ENCODE peak calls at places on chromosomes 13 and 19, in four cellular contexts. One of them, this sample, is unnamed.

GRCh38 chr13:23960566-23961156 is 63.4 kb upstream of the C1QTNF9B start:
- DNase-seq in IMR-90: peak; percentile 60
- DNase-seq in neuronal stem cell: peak; percentile 23
- DNase-seq in mesendoderm: peak; percentile 67
- DNase-seq in this sample: peak; percentile 63

GRCh38 chr13:50215389-50215788 is 200.1 kb downstream of the KCNRG start:
- DNase-seq in IMR-90: no peak
- DNase-seq in neuronal stem cell: no peak
- DNase-seq in mesendoderm: no peak
- DNase-seq in this sample: no peak

GRCh38 chr13:51849145-51850101 is 4.4 kb upstream of the TMEM272 start:
- DNase-seq in IMR-90: peak; percentile 30
- DNase-seq in neuronal stem cell: peak; percentile 40
- DNase-seq in mesendoderm: peak; percentile 90
- DNase-seq in this sample: peak; percentile 84

GRCh38 chr19:1294688-1295087 is 9.0 kb downstream of the EFNA2 start:
- DNase-seq in IMR-90: no peak
- DNase-seq in neuronal stem cell: no peak
- DNase-seq in mesendoderm: no peak
- DNase-seq in this sample: no peak

GRCh38 chr13:24627864-24628418 is 52.3 kb upstream of the ATP12A start:
- DNase-seq in IMR-90: no peak
- DNase-seq in neuronal stem cell: no peak
- DNase-seq in mesendoderm: peak; percentile 51
- DNase-seq in this sample: no peak

GRCh38 chr13:99366075-99366987 is 59.1 kb upstream of the GPR183 start:
- DNase-seq in IMR-90: no peak
- DNase-seq in neuronal stem cell: no peak
- DNase-seq in mesendoderm: no peak
- DNase-seq in this sample: no peak

GRCh38 chr13:106275441-106276032 is 259.9 kb downstream of the EFNB2 start:
- DNase-seq in IMR-90: no peak
- DNase-seq in neuronal stem cell: no peak
- DNase-seq in mesendoderm: no peak
- DNase-seq in this sample: no peak

GRCh38 chr19:39704181-39705044 is at the start of gene LGALS14:
- DNase-seq in IMR-90: no peak
- DNase-seq in neuronal stem cell: no peak
- DNase-seq in mesendoderm: peak; percentile 21
- DNase-seq in this sample: no peak

GRCh38 chr13:77697208-77698103 is at the start of gene SLAIN1:
- DNase-seq in IMR-90: peak; percentile 5
- DNase-seq in neuronal stem cell: peak; percentile 85
- DNase-seq in mesendoderm: peak; percentile 89
- DNase-seq in this sample: peak; percentile 26

GRCh38 chr19:45927565-45928261 is 13.1 kb upstream of the NANOS2 start:
- DNase-seq in IMR-90: peak; percentile 84
- DNase-seq in neuronal stem cell: peak; percentile 93
- DNase-seq in mesendoderm: peak; percentile 98
- DNase-seq in this sample: peak; percentile 84

GRCh38 chr19:45920458-45920857 is 5.9 kb upstream of the NANOS2 start:
- DNase-seq in IMR-90: no peak
- DNase-seq in neuronal stem cell: no peak
- DNase-seq in mesendoderm: no peak
- DNase-seq in this sample: no peak

GRCh38 chr19:45929247-45929646 is 14.7 kb upstream of the NANOS2 start:
- DNase-seq in IMR-90: no peak
- DNase-seq in neuronal stem cell: no peak
- DNase-seq in mesendoderm: no peak
- DNase-seq in this sample: no peak

GRCh38 chr19:45922281-45922680 is 7.7 kb upstream of the NANOS2 start:
- DNase-seq in IMR-90: no peak
- DNase-seq in neuronal stem cell: no peak
- DNase-seq in mesendoderm: peak; percentile 91
- DNase-seq in this sample: peak; percentile 28

GRCh38 chr19:45924891-45925447 is 10.4 kb upstream of the NANOS2 start:
- DNase-seq in IMR-90: no peak
- DNase-seq in neuronal stem cell: no peak
- DNase-seq in mesendoderm: peak; percentile 27
- DNase-seq in this sample: no peak
- H3K27ac ChIP-seq in IMR-90: no peak overlapping the region
- H3K27ac ChIP-seq in neuronal stem cell: no peak overlapping the region
- H3K27ac ChIP-seq in mesendoderm: no peak overlapping the region
- H3K27ac ChIP-seq in this sample: no peak overlapping the region

GRCh38 chr19:10292789-10293636 is 3.3 kb downstream of the ICAM5 start:
- DNase-seq in IMR-90: no peak
- DNase-seq in neuronal stem cell: no peak
- DNase-seq in mesendoderm: peak; percentile 44
- DNase-seq in this sample: no peak

GRCh38 chr19:10290876-10291553 is 1.3 kb downstream of the ICAM5 start:
- DNase-seq in IMR-90: peak; percentile 54
- DNase-seq in neuronal stem cell: no peak
- DNase-seq in mesendoderm: peak; percentile 60
- DNase-seq in this sample: peak; percentile 68

GRCh38 chr19:10292206-10292788 is 2.5 kb downstream of the ICAM5 start:
- DNase-seq in IMR-90: peak; percentile 78
- DNase-seq in neuronal stem cell: peak; percentile 77
- DNase-seq in mesendoderm: peak; percentile 89
- DNase-seq in this sample: peak; percentile 76

GRCh38 chr19:10290439-10290875 is 705 bp downstream of the ICAM5 start:
- DNase-seq in IMR-90: peak; percentile 7
- DNase-seq in neuronal stem cell: no peak
- DNase-seq in mesendoderm: peak; percentile 21
- DNase-seq in this sample: no peak

DNA sequence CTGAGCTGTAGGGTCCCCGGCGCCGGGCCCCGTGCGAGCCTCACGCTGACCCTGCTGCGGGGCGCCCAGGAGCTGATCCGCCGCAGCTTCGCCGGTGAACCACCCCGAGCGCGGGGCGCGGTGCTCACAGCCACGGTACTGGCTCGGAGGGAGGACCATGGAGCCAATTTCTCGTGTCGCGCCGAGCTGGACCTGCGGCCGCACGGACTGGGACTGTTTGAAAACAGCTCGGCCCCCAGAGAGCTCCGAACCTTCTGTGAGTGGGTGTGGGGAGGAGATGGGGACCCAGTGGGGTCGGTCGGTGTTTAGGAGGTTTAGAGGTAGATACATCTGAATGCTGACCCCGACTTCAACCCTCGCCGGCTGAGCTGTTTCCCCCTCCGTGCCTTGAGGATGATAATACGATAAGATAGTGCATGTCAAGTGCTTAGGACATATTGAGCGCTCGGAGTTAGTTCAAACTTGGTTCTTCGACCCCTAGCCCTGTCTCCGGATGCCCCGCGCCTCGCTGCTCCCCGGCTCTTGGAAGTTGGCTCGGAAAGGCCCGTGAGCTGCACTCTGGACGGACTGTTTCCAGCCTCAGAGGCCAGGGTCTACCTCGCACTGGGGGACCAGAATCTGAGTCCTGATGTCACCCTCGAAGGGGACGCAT is 1.9 kb downstream of the ICAM5 start:
- DNase-seq in IMR-90: peak; percentile 10
- DNase-seq in neuronal stem cell: no peak
- DNase-seq in mesendoderm: no peak
- DNase-seq in this sample: no peak
- H2BK15ac ChIP-seq in IMR-90: peak overlapping the region; percentile 31
- H2BK15ac ChIP-seq in neuronal stem cell: peak overlapping the region; percentile 18
- H2BK15ac ChIP-seq in mesendoderm: no peak overlapping the region
- H2BK15ac ChIP-seq in this sample: peak overlapping the region; percentile 52

GRCh38 chr19:13116282-13117175 is at the start of gene TRMT1:
- DNase-seq in IMR-90: peak; percentile 91
- DNase-seq in neuronal stem cell: peak; percentile 89
- DNase-seq in mesendoderm: peak; percentile 97
- DNase-seq in this sample: peak; percentile 95
- H3K4ac ChIP-seq in IMR-90: peak within 1 kb of the TSS; percentile 90
- H3K4ac ChIP-seq in neuronal stem cell: no peak within 1 kb of the TSS
- H3K4ac ChIP-seq in mesendoderm: no peak within 1 kb of the TSS
- H3K4ac ChIP-seq in this sample: peak within 1 kb of the TSS; percentile 57

GRCh38 chr13:111216166-111216960 is 101.3 kb downstream of the ARHGEF7 start:
- DNase-seq in IMR-90: peak; percentile 27
- DNase-seq in neuronal stem cell: peak; percentile 46
- DNase-seq in mesendoderm: peak; percentile 73
- DNase-seq in this sample: peak; percentile 53
- H3K27ac ChIP-seq in IMR-90: no peak overlapping the region
- H3K27ac ChIP-seq in neuronal stem cell: no peak overlapping the region
- H3K27ac ChIP-seq in mesendoderm: no peak overlapping the region
- H3K27ac ChIP-seq in this sample: no peak overlapping the region

GRCh38 chr13:113855012-113855921 is 8.6 kb downstream of the GAS6 start:
- DNase-seq in IMR-90: no peak
- DNase-seq in neuronal stem cell: no peak
- DNase-seq in mesendoderm: no peak
- DNase-seq in this sample: no peak

GRCh38 chr13:113856716-113857065 is 7.2 kb downstream of the GAS6 start:
- DNase-seq in IMR-90: peak; percentile 78
- DNase-seq in neuronal stem cell: no peak
- DNase-seq in mesendoderm: no peak
- DNase-seq in this sample: peak; percentile 76

GRCh38 chr13:113859311-113860050 is 4.4 kb downstream of the GAS6 start:
- DNase-seq in IMR-90: no peak
- DNase-seq in neuronal stem cell: no peak
- DNase-seq in mesendoderm: no peak
- DNase-seq in this sample: no peak

GRCh38 chr13:113855931-113856715 is 7.8 kb downstream of the GAS6 start:
- DNase-seq in IMR-90: no peak
- DNase-seq in neuronal stem cell: no peak
- DNase-seq in mesendoderm: no peak
- DNase-seq in this sample: no peak

DNA sequence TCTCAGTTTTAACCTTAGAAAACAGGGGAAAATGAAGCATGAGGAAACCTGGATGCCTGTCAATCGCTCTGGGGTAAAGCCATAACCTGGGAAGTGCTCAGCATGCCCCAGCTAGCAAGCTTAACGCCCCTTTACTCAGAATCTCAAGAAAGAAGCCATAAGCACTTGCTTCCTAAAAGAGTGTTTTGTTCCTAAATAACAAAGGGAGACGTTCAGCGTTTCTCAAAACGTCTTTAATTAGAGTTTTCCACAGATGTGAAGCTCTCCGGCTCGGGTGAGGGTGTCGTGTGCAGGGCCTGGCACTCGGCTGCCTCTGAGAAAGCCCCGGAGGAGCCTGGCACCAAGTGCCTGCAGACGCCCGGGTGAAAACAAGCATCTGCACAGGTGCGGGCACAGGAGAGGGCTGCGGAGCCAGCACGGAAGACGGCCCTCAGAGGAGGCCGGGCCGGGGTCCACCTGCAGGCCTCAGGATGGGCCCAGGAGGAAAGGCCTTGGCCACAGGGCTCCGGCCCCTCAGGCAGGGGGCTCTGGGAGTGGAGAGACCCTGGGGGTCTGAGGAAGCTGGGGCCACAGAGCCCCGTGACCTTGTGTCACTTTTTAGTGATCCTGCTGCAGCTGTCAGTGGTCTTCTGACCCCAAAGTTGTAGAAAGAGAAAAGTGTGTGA is 6.2 kb downstream of the GAS6 start:
- DNase-seq in IMR-90: no peak
- DNase-seq in neuronal stem cell: no peak
- DNase-seq in mesendoderm: no peak
- DNase-seq in this sample: no peak
- H2BK15ac ChIP-seq in IMR-90: no peak overlapping the region
- H2BK15ac ChIP-seq in neuronal stem cell: no peak overlapping the region
- H2BK15ac ChIP-seq in mesendoderm: no peak overlapping the region
- H2BK15ac ChIP-seq in this sample: no peak overlapping the region

DNA sequence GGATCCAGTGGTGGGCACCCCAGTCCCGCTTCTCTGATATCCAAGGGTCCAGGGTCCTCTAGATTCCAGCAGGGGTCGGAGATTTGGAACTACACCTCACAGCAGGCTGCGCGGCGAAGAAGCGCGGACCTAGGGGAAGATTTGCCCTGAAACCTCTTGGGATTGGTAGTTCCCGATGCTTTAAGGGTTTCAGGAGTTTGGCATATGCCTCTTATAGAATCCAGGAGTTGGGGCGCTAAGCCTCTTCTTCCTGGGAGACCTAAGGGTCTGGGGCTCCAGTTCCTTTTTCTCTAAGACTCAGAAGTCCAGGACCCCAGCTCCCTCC is 349 bp downstream of the BCL2L12 start:
- DNase-seq in IMR-90: no peak
- DNase-seq in neuronal stem cell: no peak
- DNase-seq in mesendoderm: no peak
- DNase-seq in this sample: no peak
- H3K4ac ChIP-seq in IMR-90: peak overlapping the region; percentile 4
- H3K4ac ChIP-seq in neuronal stem cell: no peak overlapping the region
- H3K4ac ChIP-seq in mesendoderm: peak overlapping the region; percentile 77
- H3K4ac ChIP-seq in this sample: no peak overlapping the region

GRCh38 chr19:55069859-55070225 is 5.8 kb upstream of the EPS8L1 start:
- DNase-seq in IMR-90: no peak
- DNase-seq in neuronal stem cell: no peak
- DNase-seq in mesendoderm: no peak
- DNase-seq in this sample: no peak

GRCh38 chr19:55071913-55072312 is 3.8 kb upstream of the EPS8L1 start:
- DNase-seq in IMR-90: no peak
- DNase-seq in neuronal stem cell: no peak
- DNase-seq in mesendoderm: no peak
- DNase-seq in this sample: no peak

GRCh38 chr19:55068803-55069136 is 5.8 kb upstream of the RDH13 start:
- DNase-seq in IMR-90: no peak
- DNase-seq in neuronal stem cell: no peak
- DNase-seq in mesendoderm: no peak
- DNase-seq in this sample: no peak

GRCh38 chr19:55069137-55069858 is 6.3 kb upstream of the RDH13 start:
- DNase-seq in IMR-90: no peak
- DNase-seq in neuronal stem cell: no peak
- DNase-seq in mesendoderm: peak; percentile 96
- DNase-seq in this sample: peak; percentile 32

DNA sequence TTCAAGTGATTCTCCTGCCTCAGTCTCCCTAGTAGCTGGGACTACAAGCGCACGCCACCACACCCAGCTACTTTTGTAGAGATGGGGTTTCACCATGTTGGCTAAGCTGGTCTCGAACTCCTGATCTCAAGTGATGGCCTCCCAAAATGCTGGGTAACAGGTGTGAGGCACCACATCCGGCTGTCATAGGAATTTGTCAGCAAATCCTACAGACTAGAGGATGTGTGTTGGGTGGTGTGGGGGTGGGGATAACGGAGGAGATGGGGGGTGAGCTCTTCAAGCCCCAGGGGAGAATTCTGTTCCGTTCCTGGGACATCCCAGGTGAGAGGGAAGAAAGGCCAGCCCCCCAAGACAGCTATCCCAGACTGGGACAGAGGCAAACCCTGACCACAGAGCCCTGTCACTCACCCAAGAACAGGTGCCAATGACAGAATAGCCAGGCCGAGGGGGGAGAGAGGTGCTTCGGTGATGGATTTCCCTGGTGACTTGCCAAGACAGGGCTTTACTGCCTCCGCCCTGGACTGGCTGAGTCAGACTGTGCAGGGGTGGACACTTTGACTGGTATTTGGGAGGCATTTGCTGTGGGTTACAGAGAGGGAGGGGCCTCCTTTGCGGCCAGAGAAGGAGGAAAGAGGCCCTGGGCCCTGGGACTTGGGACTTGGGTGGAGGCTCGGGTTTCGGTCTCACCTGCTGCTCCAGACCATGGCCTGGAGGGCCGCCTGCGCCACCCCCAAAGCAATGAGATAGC is 4.7 kb upstream of the EPS8L1 start:
- DNase-seq in IMR-90: peak; percentile 58
- DNase-seq in neuronal stem cell: no peak
- DNase-seq in mesendoderm: no peak
- DNase-seq in this sample: peak; percentile 32
- H3K27ac ChIP-seq in IMR-90: no peak overlapping the region
- H3K27ac ChIP-seq in neuronal stem cell: no peak overlapping the region
- H3K27ac ChIP-seq in mesendoderm: no peak overlapping the region
- H3K27ac ChIP-seq in this sample: no peak overlapping the region

This sample was measured in mesenchymal stem cell.